ENCODE peak calls at places on chromosomes 1 and 21, in seven cellular contexts. One of them, this sample, is unnamed.
A peak's percentile ranks its signal among the peaks of the same experiment; 100 is the strongest.

GRCh38 chr1:22537441-22538139 is 25.7 kb upstream of the EPHA8 start:
- DNase-seq in stimulated activated CD4-positive, alpha-beta T cell treated with anti-CD3 and anti-CD28 coated beads, Interleukin-12 subunit alpha, Interleukin-12 subunit beta, amount 100 ng/mL, for 48 hours: no peak
- DNase-seq in H54: no peak
- DNase-seq in HEK293T: no peak
- DNase-seq in heart left ventricle: no peak
- DNase-seq in CD8-positive, alpha-beta memory T cell: no peak
- DNase-seq in skeletal muscle cell: no peak
- DNase-seq in this sample: no peak

GRCh38 chr21:45994738-45995685 is 13.4 kb downstream of the COL6A1 start:
- DNase-seq in stimulated activated CD4-positive, alpha-beta T cell treated with anti-CD3 and anti-CD28 coated beads, Interleukin-12 subunit alpha, Interleukin-12 subunit beta, amount 100 ng/mL, for 48 hours: no peak
- DNase-seq in H54: no peak
- DNase-seq in HEK293T: no peak
- DNase-seq in heart left ventricle: peak; percentile 25
- DNase-seq in CD8-positive, alpha-beta memory T cell: no peak
- DNase-seq in skeletal muscle cell: no peak
- DNase-seq in this sample: peak; percentile 53

GRCh38 chr1:219120625-219121544 is 52.8 kb upstream of the LYPLAL1 start:
- DNase-seq in stimulated activated CD4-positive, alpha-beta T cell treated with anti-CD3 and anti-CD28 coated beads, Interleukin-12 subunit alpha, Interleukin-12 subunit beta, amount 100 ng/mL, for 48 hours: no peak
- DNase-seq in H54: no peak
- DNase-seq in HEK293T: no peak
- DNase-seq in heart left ventricle: peak; percentile 27
- DNase-seq in CD8-positive, alpha-beta memory T cell: no peak
- DNase-seq in skeletal muscle cell: peak; percentile 92
- DNase-seq in this sample: peak; percentile 59

GRCh38 chr1:208205216-208206013 is 38.8 kb downstream of the PLXNA2 start:
- DNase-seq in stimulated activated CD4-positive, alpha-beta T cell treated with anti-CD3 and anti-CD28 coated beads, Interleukin-12 subunit alpha, Interleukin-12 subunit beta, amount 100 ng/mL, for 48 hours: no peak
- DNase-seq in H54: no peak
- DNase-seq in HEK293T: no peak
- DNase-seq in heart left ventricle: no peak
- DNase-seq in CD8-positive, alpha-beta memory T cell: no peak
- DNase-seq in skeletal muscle cell: no peak
- DNase-seq in this sample: no peak

GRCh38 chr1:154414606-154415005 is 9.5 kb downstream of the IL6R start:
- DNase-seq in stimulated activated CD4-positive, alpha-beta T cell treated with anti-CD3 and anti-CD28 coated beads, Interleukin-12 subunit alpha, Interleukin-12 subunit beta, amount 100 ng/mL, for 48 hours: no peak
- DNase-seq in H54: no peak
- DNase-seq in HEK293T: no peak
- DNase-seq in heart left ventricle: peak; percentile 81
- DNase-seq in CD8-positive, alpha-beta memory T cell: no peak
- DNase-seq in skeletal muscle cell: no peak
- DNase-seq in this sample: no peak

GRCh38 chr1:162391790-162392563 is 10.4 kb downstream of the C1orf226 start:
- DNase-seq in stimulated activated CD4-positive, alpha-beta T cell treated with anti-CD3 and anti-CD28 coated beads, Interleukin-12 subunit alpha, Interleukin-12 subunit beta, amount 100 ng/mL, for 48 hours: no peak
- DNase-seq in H54: peak; percentile 35
- DNase-seq in HEK293T: peak; percentile 63
- DNase-seq in heart left ventricle: no peak
- DNase-seq in CD8-positive, alpha-beta memory T cell: no peak
- DNase-seq in skeletal muscle cell: no peak
- DNase-seq in this sample: peak; percentile 51

GRCh38 chr21:30372139-30372770 is at the start of gene KRTAP13-2:
- DNase-seq in stimulated activated CD4-positive, alpha-beta T cell treated with anti-CD3 and anti-CD28 coated beads, Interleukin-12 subunit alpha, Interleukin-12 subunit beta, amount 100 ng/mL, for 48 hours: no peak
- DNase-seq in H54: no peak
- DNase-seq in HEK293T: no peak
- DNase-seq in heart left ventricle: no peak
- DNase-seq in CD8-positive, alpha-beta memory T cell: no peak
- DNase-seq in skeletal muscle cell: no peak
- DNase-seq in this sample: no peak

GRCh38 chr1:186812560-186812959 is 16.2 kb upstream of the PLA2G4A start:
- DNase-seq in stimulated activated CD4-positive, alpha-beta T cell treated with anti-CD3 and anti-CD28 coated beads, Interleukin-12 subunit alpha, Interleukin-12 subunit beta, amount 100 ng/mL, for 48 hours: no peak
- DNase-seq in H54: no peak
- DNase-seq in HEK293T: no peak
- DNase-seq in heart left ventricle: no peak
- DNase-seq in CD8-positive, alpha-beta memory T cell: no peak
- DNase-seq in skeletal muscle cell: peak; percentile 52
- DNase-seq in this sample: no peak

GRCh38 chr1:8674912-8675311 is 142.5 kb downstream of the RERE start:
- DNase-seq in stimulated activated CD4-positive, alpha-beta T cell treated with anti-CD3 and anti-CD28 coated beads, Interleukin-12 subunit alpha, Interleukin-12 subunit beta, amount 100 ng/mL, for 48 hours: no peak
- DNase-seq in H54: no peak
- DNase-seq in HEK293T: no peak
- DNase-seq in heart left ventricle: no peak
- DNase-seq in CD8-positive, alpha-beta memory T cell: no peak
- DNase-seq in skeletal muscle cell: no peak
- DNase-seq in this sample: no peak

GRCh38 chr1:206503591-206504362 is 3.6 kb upstream of the RASSF5 start:
- DNase-seq in stimulated activated CD4-positive, alpha-beta T cell treated with anti-CD3 and anti-CD28 coated beads, Interleukin-12 subunit alpha, Interleukin-12 subunit beta, amount 100 ng/mL, for 48 hours: peak; percentile 47
- DNase-seq in H54: peak; percentile 93
- DNase-seq in HEK293T: no peak
- DNase-seq in heart left ventricle: peak; percentile 71
- DNase-seq in CD8-positive, alpha-beta memory T cell: no peak
- DNase-seq in skeletal muscle cell: peak; percentile 96
- DNase-seq in this sample: peak; percentile 88

GRCh38 chr21:34926784-34927548 is 122.1 kb downstream of the RUNX1 start:
- DNase-seq in stimulated activated CD4-positive, alpha-beta T cell treated with anti-CD3 and anti-CD28 coated beads, Interleukin-12 subunit alpha, Interleukin-12 subunit beta, amount 100 ng/mL, for 48 hours: no peak
- DNase-seq in H54: peak; percentile 30
- DNase-seq in HEK293T: no peak
- DNase-seq in heart left ventricle: no peak
- DNase-seq in CD8-positive, alpha-beta memory T cell: no peak
- DNase-seq in skeletal muscle cell: no peak
- DNase-seq in this sample: no peak

GRCh38 chr1:107196973-107197562 is 56.2 kb downstream of the NTNG1 start:
- DNase-seq in stimulated activated CD4-positive, alpha-beta T cell treated with anti-CD3 and anti-CD28 coated beads, Interleukin-12 subunit alpha, Interleukin-12 subunit beta, amount 100 ng/mL, for 48 hours: no peak
- DNase-seq in H54: no peak
- DNase-seq in HEK293T: peak; percentile 52
- DNase-seq in heart left ventricle: no peak
- DNase-seq in CD8-positive, alpha-beta memory T cell: no peak
- DNase-seq in skeletal muscle cell: no peak
- DNase-seq in this sample: no peak

This sample was measured in right atrium auricular region.